ENCODE peak calls at places on chromosomes 13 and 19, in four cellular contexts. Q is astrocyte, T is aorta, W is ovary. K is an unnamed sample. For H3K36me3, the result is how much of the 10 kb centered on the place peaks cover.

GRCh38 chr19:41265376-41266153 is 1.4 kb downstream of the HNRNPUL1 start:
- DNase-seq in Q (peak), T (no peak), W (no peak), K (no peak)

GRCh38 chr13:30196025-30196424 is 111.3 kb downstream of the KATNAL1 start:
- DNase-seq in Q (peak), T (no peak), W (no peak), K (peak)

GRCh38 chr19:40006273-40006691 is 9.4 kb downstream of the ZNF546 start:
- DNase-seq in Q (peak), T (no peak), W (no peak), K (no peak)

GRCh38 chr19:45385392-45386221 is 15.2 kb upstream of the ERCC2 start:
- DNase-seq in Q (no peak), T (no peak), W (no peak), K (no peak)

GRCh38 chr13:22618002-22618401 is 562.8 kb upstream of the SGCG start:
- DNase-seq in Q (no peak), T (no peak), W (no peak), K (no peak)

GRCh38 chr19:51821921-51822716 is 27.2 kb downstream of the FPR3 start:
- DNase-seq in Q (no peak), T (no peak), W (no peak), K (no peak)

GRCh38 chr19:41801682-41802317 is 5.4 kb downstream of the CEACAM3 start:
- DNase-seq in Q (no peak), T (no peak), W (no peak), K (no peak)

GRCh38 chr13:101959016-101959415 is 442.8 kb downstream of the FGF14 start:
- DNase-seq in Q (no peak), T (no peak), W (no peak), K (no peak)

GRCh38 chr19:39046037-39046821 is 13.9 kb upstream of the FBXO27 start:
- DNase-seq in Q (no peak), T (no peak), W (no peak), K (no peak)

GRCh38 chr19:1177322-1178114 is 3.5 kb upstream of the SBNO2 start:
- DNase-seq in Q (peak), T (peak), W (peak), K (no peak)

GRCh38 chr13:91406619-91407018 is 8.2 kb downstream of the GPC5 start:
- DNase-seq in Q (peak), T (no peak), W (no peak), K (peak)

GRCh38 chr19:14683439-14683838 is 6.4 kb upstream of the ZNF333 start:
- DNase-seq in Q (no peak), T (no peak), W (no peak), K (no peak)

GRCh38 chr13:108734676-108735075 is 105.3 kb downstream of the MYO16 start:
- DNase-seq in Q (no peak), T (no peak), W (no peak), K (peak)

GRCh38 chr19:8641908-8642547 is 11.6 kb downstream of the NFILZ start:
- DNase-seq in Q (peak), T (no peak), W (no peak), K (peak)

GRCh38 chr19:18645035-18645511 is 8.2 kb downstream of the KLHL26 start:
- DNase-seq in Q (no peak), T (peak), W (no peak), K (no peak)

GRCh38 chr19:51983361-51983760 is 3.3 kb downstream of the ZNF350 start:
- DNase-seq in Q (no peak), T (no peak), W (no peak), K (no peak)

GRCh38 chr13:111005808-111006494 is 91.1 kb upstream of the ANKRD10 start:
- DNase-seq in Q (peak), T (peak), W (peak), K (no peak)

GRCh38 chr13:42892760-42893159 is 99.3 kb downstream of the EPSTI1 start:
- DNase-seq in Q (no peak), T (no peak), W (no peak), K (no peak)

GRCh38 chr19:13557756-13558398 is 51.6 kb upstream of the CACNA1A start:
- DNase-seq in Q (no peak), T (no peak), W (no peak), K (no peak)

GRCh38 chr13:48233097-48233885 is at the start of gene ITM2B:
- DNase-seq in Q (peak), T (peak), W (peak), K (no peak)

GRCh38 chr13:71217827-71218226 is 649.2 kb downstream of the DACH1 start:
- DNase-seq in Q (no peak), T (no peak), W (no peak), K (no peak)

GRCh38 chr13:43963726-43964125 is 84.0 kb downstream of the LACC1 start:
- DNase-seq in Q (no peak), T (no peak), W (no peak), K (no peak)

GRCh38 chr13:94080527-94080926 is 399.0 kb downstream of the DCT start:
- DNase-seq in Q (no peak), T (no peak), W (no peak), K (no peak)

GRCh38 chr13:111475488-111475887 is 155.0 kb downstream of the TEX29 start:
- DNase-seq in Q (no peak), T (no peak), W (no peak), K (no peak)

GRCh38 chr13:20053016-20053415 is 94.5 kb downstream of the ZMYM2 start:
- DNase-seq in Q (peak), T (no peak), W (no peak), K (no peak)

GRCh38 chr19:19538077-19538764 is at the start of gene CILP2:
- DNase-seq in Q (no peak), T (peak), W (peak), K (no peak)

GRCh38 chr19:1009043-1009975 is 9.1 kb downstream of the GRIN3B start:
- DNase-seq in Q (no peak), T (no peak), W (peak), K (no peak)

GRCh38 chr13:43815204-43815603 is 28.4 kb upstream of the ENOX1 start:
- DNase-seq in Q (peak), T (no peak), W (no peak), K (no peak)

GRCh38 chr13:98658131-98658530 is 81.2 kb upstream of the STK24 start:
- DNase-seq in Q (no peak), T (no peak), W (no peak), K (no peak)

GRCh38 chr19:18478545-18479311 is 40.8 kb upstream of the ISYNA1 start:
- DNase-seq in Q (peak), T (peak), W (peak), K (no peak)

GRCh38 chr19:5826531-5827341 is 12.8 kb downstream of the FUT6 start:
- DNase-seq in Q (no peak), T (no peak), W (no peak), K (no peak)

GRCh38 chr13:28754698-28755545 is 36.2 kb upstream of the SLC46A3 start:
- DNase-seq in Q (no peak), T (no peak), W (no peak), K (no peak)

GRCh38 chr13:38265135-38265497 is 84.5 kb upstream of the UFM1 start:
- DNase-seq in Q (no peak), T (no peak), W (no peak), K (no peak)

GRCh38 chr19:20422216-20422615 is 143.4 kb downstream of the ZNF737 start:
- DNase-seq in Q (no peak), T (no peak), W (no peak), K (no peak)

GRCh38 chr19:41449079-41449864 is 6.3 kb downstream of the ERICH4 start:
- DNase-seq in Q (peak), T (peak), W (peak), K (peak)

GRCh38 chr13:31807090-31807541 is 67.8 kb downstream of the RXFP2 start:
- DNase-seq in Q (peak), T (no peak), W (no peak), K (no peak)

GRCh38 chr19:737591-738093 is 13.3 kb upstream of the MISP start:
- DNase-seq in Q (no peak), T (peak), W (peak), K (peak)

GRCh38 chr13:81395368-81395767 is 1054.4 kb upstream of the SPRY2 start:
- DNase-seq in Q (no peak), T (peak), W (no peak), K (peak)

GRCh38 chr19:40252395-40252794 is 25.9 kb upstream of the CCNP start:
- DNase-seq in Q (no peak), T (no peak), W (no peak), K (peak)

GRCh38 chr19:34383599-34383998 is 18.6 kb downstream of the GPI start:
- DNase-seq in Q (no peak), T (no peak), W (no peak), K (no peak)
- H3K36me3 ChIP-seq in Q (under half), T (under half), W (under half), K (half or more)

DNA sequence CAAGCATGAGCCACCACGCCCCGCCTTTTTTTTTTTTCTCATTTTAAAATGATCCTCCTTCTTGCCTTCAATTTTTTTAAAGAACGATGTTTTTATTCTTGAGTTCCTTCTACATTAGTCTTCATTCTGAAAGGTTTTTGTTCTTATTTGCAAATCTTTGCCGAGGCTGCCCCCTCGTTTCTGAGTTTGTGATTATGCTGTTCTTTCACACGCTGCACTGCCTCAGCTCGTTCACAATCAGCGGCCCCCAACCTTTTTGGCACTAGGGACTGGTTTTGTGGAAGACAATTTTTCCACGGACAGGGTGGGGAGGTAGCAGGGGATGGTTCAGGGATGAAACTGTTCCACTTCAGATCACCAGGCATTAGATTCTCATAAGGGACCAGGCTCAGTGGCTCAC is 26.6 kb downstream of the ZNF787 start:
- DNase-seq in Q (no peak), T (no peak), W (no peak), K (no peak)
- H3K36me3 ChIP-seq in Q (under half), T (under half), W (under half), K (under half)

GRCh38 chr13:46146898-46147297 is 35.1 kb downstream of the LCP1 start:
- DNase-seq in Q (no peak), T (no peak), W (no peak), K (peak)
- H3K36me3 ChIP-seq in Q (under half), T (under half), W (under half), K (under half)

GRCh38 chr19:49616945-49617344 is 23.0 kb downstream of the RRAS start:
- DNase-seq in Q (no peak), T (no peak), W (no peak), K (no peak)

GRCh38 chr19:49613374-49613773 is 22.4 kb downstream of the PRR12 start:
- DNase-seq in Q (no peak), T (no peak), W (no peak), K (no peak)

GRCh38 chr19:49616532-49616931 is 23.4 kb downstream of the RRAS start:
- DNase-seq in Q (no peak), T (no peak), W (no peak), K (no peak)

GRCh38 chr19:49614096-49614857 is 23.3 kb downstream of the PRR12 start:
- DNase-seq in Q (peak), T (no peak), W (no peak), K (no peak)

DNA sequence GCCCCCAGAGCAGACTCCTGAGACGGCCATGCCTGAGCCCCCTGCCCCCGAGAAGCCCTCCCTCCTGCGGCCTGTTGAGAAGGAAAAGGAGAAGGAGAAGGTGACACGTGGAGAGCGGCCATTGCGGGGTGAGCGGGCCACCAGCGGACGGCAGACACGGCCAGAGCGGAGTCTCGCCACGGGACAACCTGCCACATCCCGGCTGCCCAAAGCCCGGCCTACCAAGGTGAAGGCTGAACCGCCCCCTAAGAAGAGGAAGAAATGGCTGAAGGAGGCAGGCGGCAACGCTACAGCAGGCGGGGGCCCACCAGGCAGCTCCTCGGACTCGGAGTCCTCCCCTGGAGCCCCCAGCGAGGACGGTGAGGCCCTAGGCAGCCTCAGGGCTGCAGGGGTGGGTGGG is 24.1 kb downstream of the RRAS start:
- DNase-seq in Q (no peak), T (no peak), W (no peak), K (no peak)
- H3K36me3 ChIP-seq in Q (under half), T (under half), W (under half), K (under half)

DNA sequence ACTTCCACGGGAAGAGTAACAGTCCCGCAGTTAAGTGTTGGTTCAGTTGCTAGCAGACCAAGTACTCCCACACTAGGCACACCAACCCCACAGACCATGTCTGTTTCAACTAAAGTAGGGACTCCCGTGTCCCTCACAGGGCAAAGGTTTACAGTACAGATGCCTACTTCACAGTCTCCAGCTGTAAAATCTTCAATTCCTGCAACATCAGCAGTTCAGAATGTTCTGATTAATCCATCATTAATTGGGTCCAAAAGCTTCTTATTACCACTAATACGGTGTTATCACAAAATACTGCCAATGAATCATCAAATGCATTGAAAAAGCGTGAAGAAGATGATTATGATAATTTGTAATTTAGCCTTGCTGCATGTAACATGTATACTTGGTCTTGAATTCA is 95.8 kb downstream of the URI1 start:
- DNase-seq in Q (no peak), T (no peak), W (no peak), K (no peak)
- H3K36me3 ChIP-seq in Q (under half), T (under half), W (under half), K (under half)

GRCh38 chr19:7625763-7626372 is 3.5 kb downstream of the XAB2 start:
- DNase-seq in Q (no peak), T (no peak), W (no peak), K (no peak)
- H3K36me3 ChIP-seq in Q (under half), T (under half), W (under half), K (under half)

DNA sequence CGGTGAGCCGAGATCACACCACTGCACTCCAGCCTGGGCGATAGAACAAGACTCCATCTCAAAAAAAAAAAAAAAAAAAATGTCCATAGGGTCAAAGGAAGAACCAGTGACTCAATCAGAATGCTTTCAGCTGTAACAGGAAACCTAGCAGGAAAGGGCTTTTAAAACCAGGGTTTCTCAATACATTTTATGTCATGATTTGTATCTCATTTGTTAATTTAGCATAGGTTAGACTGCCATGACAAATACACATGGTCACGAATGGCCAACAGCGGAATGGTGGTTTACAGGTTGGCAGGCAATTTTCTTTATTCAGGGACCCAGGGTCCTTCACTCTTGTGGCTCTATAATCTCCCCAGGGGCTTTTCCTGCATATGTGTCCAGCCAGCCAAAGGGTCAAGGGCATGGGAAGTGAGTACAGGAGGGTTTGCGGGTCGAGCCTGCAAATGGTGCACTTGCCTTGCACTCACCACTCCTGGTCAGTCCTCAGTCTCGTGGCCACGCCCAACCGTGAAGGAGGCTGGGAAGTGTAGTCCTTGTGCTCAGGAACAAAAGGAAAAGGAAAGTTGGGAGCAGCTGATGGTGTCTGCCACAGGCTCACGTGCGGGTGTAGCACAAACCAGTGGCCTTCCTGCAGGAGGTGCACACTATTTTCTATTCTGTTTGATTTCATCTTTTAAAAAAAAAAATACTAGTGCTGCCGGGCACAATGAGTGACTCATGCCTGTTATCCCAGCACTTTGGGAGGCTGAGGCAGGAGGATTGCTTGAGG is 14.8 kb downstream of the DHX34 start:
- DNase-seq in Q (no peak), T (no peak), W (no peak), K (no peak)
- H3K36me3 ChIP-seq in Q (under half), T (under half), W (under half), K (under half)